ENCODE peak calls at places on chromosome 20, in seven cellular contexts. I, G, R, E, X, B and T are unnamed samples.

GRCh38 chr20:15362849-15363248 is 1025.4 kb upstream of the FLRT3 start:
- DNase-seq in I (no peak), G (no peak), R (peak; percentile 81), E (no peak), X (no peak), B (no peak), T (no peak)

GRCh38 chr20:33731693-33732165 is at the start of gene ZNF341:
- DNase-seq in I (peak; percentile 91), G (peak; percentile 91), R (peak; percentile 75), E (no peak), X (peak; percentile 96), B (peak; percentile 94), T (peak; percentile 76)

GRCh38 chr20:58408603-58409246 is 19.7 kb downstream of the VAPB start:
- DNase-seq in I (peak; percentile 32), G (no peak), R (peak; percentile 84), E (no peak), X (no peak), B (peak; percentile 18), T (no peak)

GRCh38 chr20:52905235-52905634 is 66.9 kb upstream of the TSHZ2 start:
- DNase-seq in I (no peak), G (no peak), R (no peak), E (no peak), X (no peak), B (no peak), T (no peak)

GRCh38 chr20:19122395-19122794 is 90.0 kb upstream of the SLC24A3 start:
- DNase-seq in I (no peak), G (no peak), R (no peak), E (no peak), X (no peak), B (no peak), T (no peak)

GRCh38 chr20:3733119-3733995 is 872 bp downstream of the HSPA12B start:
- DNase-seq in I (no peak), G (no peak), R (no peak), E (no peak), X (no peak), B (no peak), T (no peak)

GRCh38 chr20:10249822-10250221 is 31.2 kb downstream of the SNAP25 start:
- DNase-seq in I (no peak), G (no peak), R (no peak), E (no peak), X (no peak), B (peak; percentile 47), T (no peak)

GRCh38 chr20:34190679-34191090 is 50.5 kb upstream of the ASIP start:
- DNase-seq in I (peak; percentile 21), G (peak; percentile 68), R (peak; percentile 79), E (peak; percentile 34), X (no peak), B (peak; percentile 84), T (peak; percentile 87)

GRCh38 chr20:59087829-59088433 is 45.3 kb upstream of the PRELID3B start:
- DNase-seq in I (peak; percentile 85), G (peak; percentile 89), R (peak; percentile 1), E (peak; percentile 33), X (peak; percentile 95), B (peak; percentile 82), T (peak; percentile 47)

GRCh38 chr20:62001178-62001715 is 64.4 kb downstream of the TAF4 start:
- DNase-seq in I (no peak), G (no peak), R (no peak), E (no peak), X (no peak), B (no peak), T (no peak)

GRCh38 chr20:33859157-33859695 is 48.1 kb downstream of the CHMP4B start:
- DNase-seq in I (no peak), G (no peak), R (no peak), E (peak; percentile 72), X (peak; percentile 72), B (no peak), T (no peak)

GRCh38 chr20:2698186-2698817 is 5.7 kb downstream of the EBF4 start:
- DNase-seq in I (no peak), G (peak; percentile 24), R (no peak), E (no peak), X (no peak), B (no peak), T (no peak)

GRCh38 chr20:45039470-45039811 is 61.5 kb downstream of the KCNS1 start:
- DNase-seq in I (no peak), G (no peak), R (no peak), E (no peak), X (no peak), B (no peak), T (no peak)

GRCh38 chr20:709864-710761 is 34.5 kb upstream of the SCRT2 start:
- DNase-seq in I (no peak), G (peak; percentile 20), R (no peak), E (no peak), X (peak; percentile 38), B (no peak), T (no peak)

GRCh38 chr20:11814276-11814675 is 103.4 kb upstream of the BTBD3 start:
- DNase-seq in I (no peak), G (no peak), R (no peak), E (no peak), X (no peak), B (no peak), T (peak; percentile 91)

GRCh38 chr20:58646703-58647102 is 4.4 kb upstream of the STX16 start:
- DNase-seq in I (no peak), G (no peak), R (no peak), E (no peak), X (no peak), B (no peak), T (no peak)

GRCh38 chr20:48791014-48791413 is 36.8 kb downstream of the PREX1 start:
- DNase-seq in I (no peak), G (no peak), R (peak; percentile 65), E (no peak), X (no peak), B (peak; percentile 32), T (no peak)

GRCh38 chr20:33120934-33121333 is 41.5 kb downstream of the BPIFB4 start:
- DNase-seq in I (no peak), G (no peak), R (no peak), E (no peak), X (no peak), B (no peak), T (no peak)

GRCh38 chr20:38973546-38974120 is 11.5 kb downstream of the DHX35 start:
- DNase-seq in I (no peak), G (peak; percentile 55), R (no peak), E (no peak), X (no peak), B (no peak), T (peak; percentile 77)

GRCh38 chr20:53751394-53752368 is 158.0 kb upstream of the ZNF217 start:
- DNase-seq in I (peak; percentile 36), G (peak; percentile 24), R (no peak), E (no peak), X (no peak), B (no peak), T (no peak)

GRCh38 chr20:3021327-3021726 is 22.1 kb upstream of the GNRH2 start:
- DNase-seq in I (no peak), G (no peak), R (no peak), E (no peak), X (no peak), B (no peak), T (no peak)

GRCh38 chr20:10708342-10709185 is 34.8 kb upstream of the JAG1 start:
- DNase-seq in I (no peak), G (no peak), R (no peak), E (no peak), X (no peak), B (no peak), T (peak; percentile 85)